ENCODE peak calls at places on chromosome 19, in four cellular contexts. Y is PC-3, B is HT1080, M is NCI-H748 treated with DMSO at 0.1 percent for 48 hours. K is an unnamed sample.

GRCh38 chr19:50759886-50760285 is 10.4 kb upstream of the GPR32 start:
- DNase-seq in Y (peak; percentile 44), B (peak; percentile 75), M (no peak), K (no peak)

GRCh38 chr19:30824809-30825208 is 452.6 kb downstream of the ZNF536 start:
- DNase-seq in Y (no peak), B (no peak), M (no peak), K (no peak)

GRCh38 chr19:46115396-46116109 is 8.9 kb downstream of the IGFL3 start:
- DNase-seq in Y (peak; percentile 85), B (peak; percentile 82), M (no peak), K (peak; percentile 87)

GRCh38 chr19:19745496-19746285 is 12.8 kb upstream of the ZNF14 start:
- DNase-seq in Y (no peak), B (no peak), M (no peak), K (no peak)

GRCh38 chr19:40523322-40524047 is 53.2 kb upstream of the SHKBP1 start:
- DNase-seq in Y (peak; percentile 66), B (peak; percentile 63), M (peak; percentile 47), K (peak; percentile 64)

GRCh38 chr19:49491804-49492572 is 4.2 kb upstream of the RPS11 start:
- DNase-seq in Y (no peak), B (no peak), M (no peak), K (no peak)

GRCh38 chr19:16581145-16581970 is 9.1 kb upstream of the SLC35E1 start:
- DNase-seq in Y (no peak), B (no peak), M (no peak), K (no peak)

GRCh38 chr19:46718157-46718933 is 1.4 kb upstream of the PRKD2 start:
- DNase-seq in Y (no peak), B (no peak), M (no peak), K (peak; percentile 20)

GRCh38 chr19:54282706-54283105 is 1.8 kb upstream of the LILRB2 start:
- DNase-seq in Y (no peak), B (no peak), M (no peak), K (no peak)

GRCh38 chr19:33697766-33698165 is 76.0 kb downstream of the CHST8 start:
- DNase-seq in Y (no peak), B (no peak), M (no peak), K (no peak)

K was measured in NCI-H226.